ENCODE peak calls at places on chromosomes 6 and 20, in eight cellular contexts. D is neural crest cell, I is left ventricle myocardium inferior, M is choroid plexus epithelial cell, O is spleen, J is cardiac muscle cell, Z is WERI-Rb-1, A is Panc1. L is an unnamed sample.

GRCh38 chr6:161103475-161103874 is 111.9 kb downstream of the MAP3K4 start:
- DNase-seq in A (no peak), D (no peak), I (no peak), O (no peak), Z (no peak), M (no peak), J (no peak), L (no peak)

GRCh38 chr20:3686867-3687321 is 5.1 kb upstream of the ADAM33 start:
- DNase-seq in M (peak; percentile 91), J (no peak), D (no peak), A (no peak), I (peak; percentile 83), O (no peak), Z (no peak), L (no peak)

GRCh38 chr6:80001337-80001736 is 3.1 kb upstream of the TTK start:
- DNase-seq in D (no peak), Z (no peak), A (no peak), M (no peak), J (no peak), O (no peak), I (no peak), L (no peak)

GRCh38 chr6:33280539-33280938 is 3.6 kb downstream of the B3GALT4 start:
- DNase-seq in A (no peak), D (no peak), J (no peak), I (no peak), M (no peak), O (peak; percentile 74), Z (no peak), L (no peak)

GRCh38 chr6:159074866-159075265 is 30.1 kb upstream of the TAGAP start:
- DNase-seq in I (no peak), M (no peak), A (no peak), J (no peak), D (no peak), O (no peak), Z (peak; percentile 30), L (no peak)

GRCh38 chr20:25741088-25741487 is 44.4 kb upstream of the ZNF337 start:
- DNase-seq in Z (no peak), I (no peak), M (no peak), D (no peak), A (no peak), O (no peak), J (no peak), L (no peak)

GRCh38 chr6:26520088-26520839 is 17.9 kb upstream of the HMGN4 start:
- DNase-seq in M (no peak), Z (peak; percentile 89), D (no peak), J (no peak), A (peak; percentile 39), O (no peak), I (no peak), L (peak; percentile 37)

GRCh38 chr6:149234051-149234962 is 83.2 kb upstream of the TAB2 start:
- DNase-seq in Z (no peak), D (no peak), O (no peak), J (no peak), I (no peak), A (no peak), M (peak; percentile 77), L (no peak)

GRCh38 chr6:17846762-17847161 is 140.0 kb upstream of the NUP153 start:
- DNase-seq in O (no peak), I (no peak), J (no peak), Z (no peak), A (no peak), D (no peak), M (no peak), L (no peak)

GRCh38 chr6:111992851-111993250 is 61.1 kb upstream of the CCN6 start:
- DNase-seq in A (no peak), D (no peak), M (peak; percentile 56), O (no peak), I (no peak), Z (no peak), J (no peak), L (no peak)

GRCh38 chr6:22318404-22318803 is 21.6 kb upstream of the PRL start:
- DNase-seq in J (no peak), D (no peak), M (no peak), I (no peak), A (no peak), Z (no peak), O (no peak), L (no peak)

GRCh38 chr6:158312672-158313397 is 570 bp downstream of the TULP4 start:
- DNase-seq in I (no peak), O (no peak), Z (peak; percentile 73), M (no peak), J (no peak), D (no peak), A (no peak), L (peak; percentile 24)

GRCh38 chr20:40547492-40548129 is 141.4 kb downstream of the MAFB start:
- DNase-seq in M (no peak), I (no peak), O (no peak), J (no peak), D (no peak), Z (peak; percentile 8), A (no peak), L (no peak)

GRCh38 chr6:33066917-33067521 is 6.4 kb downstream of the HLA-DPA1 start:
- DNase-seq in M (no peak), A (no peak), Z (no peak), J (no peak), D (no peak), I (no peak), O (no peak), L (no peak)

GRCh38 chr20:57658447-57659130 is 38.4 kb upstream of the ZBP1 start:
- DNase-seq in I (peak; percentile 6), O (peak; percentile 67), D (no peak), A (no peak), J (no peak), Z (peak; percentile 3), M (no peak), L (peak; percentile 10)

GRCh38 chr20:6178537-6178936 is 55.7 kb upstream of the FERMT1 start:
- DNase-seq in J (peak; percentile 67), I (no peak), Z (no peak), O (no peak), M (peak; percentile 81), D (peak; percentile 2), A (peak; percentile 17), L (no peak)

GRCh38 chr6:31557443-31558317 is 10.3 kb downstream of the NFKBIL1 start:
- DNase-seq in A (no peak), I (no peak), O (peak; percentile 85), D (no peak), J (no peak), Z (no peak), M (no peak), L (no peak)

GRCh38 chr6:3561745-3562144 is 104.9 kb upstream of the SLC22A23 start:
- DNase-seq in J (peak; percentile 39), M (peak; percentile 80), O (no peak), I (no peak), Z (peak; percentile 67), D (no peak), A (no peak), L (no peak)
- TF ChIP-seq CTCF in J (peak; percentile 14), M (peak; percentile 67), O (no peak), I (no peak), Z (peak; percentile 68), D (peak; percentile 51), A (peak; percentile 27), L (no peak)

DNA sequence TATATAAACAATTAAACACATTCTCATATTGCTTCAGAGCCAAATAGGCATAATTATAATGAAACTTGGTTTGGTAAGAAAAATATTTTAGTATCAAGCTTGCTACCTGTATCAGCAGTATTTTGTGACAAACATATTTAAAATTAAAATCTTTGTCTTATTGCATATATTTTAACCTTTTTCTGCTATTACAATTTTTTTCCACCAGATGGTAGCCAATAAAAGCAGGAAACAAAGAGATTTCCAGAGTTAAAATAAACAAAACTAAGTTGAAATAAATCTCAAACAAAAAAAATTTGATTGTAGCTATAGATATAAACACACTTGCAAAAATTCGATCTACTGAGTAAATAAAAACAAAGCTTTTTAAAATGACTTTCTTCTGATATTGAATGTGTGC is 491.3 kb upstream of the GJE1 start:
- DNase-seq in Z (no peak), I (no peak), D (no peak), A (no peak), J (no peak), O (no peak), M (peak; percentile 2), L (no peak)
- TF ChIP-seq CTCF in Z (no peak), I (no peak), D (peak; percentile 33), A (no peak), J (no peak), O (no peak), M (peak; percentile 25), L (no peak)

GRCh38 chr20:45467861-45468260 is 1.7 kb upstream of the WFDC2 start:
- DNase-seq in Z (no peak), A (no peak), M (no peak), D (no peak), J (no peak), I (no peak), O (no peak), L (no peak)

GRCh38 chr20:45467172-45467571 is 2.4 kb upstream of the WFDC2 start:
- DNase-seq in D (no peak), M (no peak), J (no peak), O (no peak), I (no peak), Z (no peak), A (no peak), L (no peak)

GRCh38 chr20:45470262-45470931 is 844 bp downstream of the WFDC2 start:
- DNase-seq in I (no peak), D (peak; percentile 59), A (no peak), J (peak; percentile 64), O (no peak), M (peak; percentile 13), Z (no peak), L (peak; percentile 67)

GRCh38 chr20:45469336-45470261 is at the start of gene WFDC2:
- DNase-seq in A (no peak), O (no peak), Z (peak; percentile 75), J (peak; percentile 13), D (no peak), I (no peak), M (no peak), L (peak; percentile 33)

GRCh38 chr20:45470939-45471338 is 1.4 kb downstream of the WFDC2 start:
- DNase-seq in Z (no peak), I (no peak), J (peak; percentile 17), O (no peak), A (no peak), D (no peak), M (no peak), L (no peak)
- TF ChIP-seq CTCF in Z (no peak), I (peak; percentile 9), J (peak; percentile 13), O (no peak), A (peak; percentile 54), D (no peak), M (no peak), L (no peak)

GRCh38 chr20:44690781-44691423 is 24.3 kb upstream of the CCN5 start:
- DNase-seq in D (no peak), O (no peak), A (no peak), J (no peak), I (no peak), M (no peak), Z (no peak), L (no peak)

GRCh38 chr20:44691424-44692423 is 23.4 kb upstream of the CCN5 start:
- DNase-seq in Z (no peak), D (no peak), J (no peak), M (no peak), O (no peak), A (no peak), I (peak; percentile 85), L (no peak)

GRCh38 chr20:44686934-44687333 is 28.2 kb upstream of the CCN5 start:
- DNase-seq in J (no peak), D (no peak), O (no peak), M (no peak), Z (no peak), I (no peak), A (no peak), L (no peak)

GRCh38 chr20:44689809-44690208 is 25.4 kb upstream of the CCN5 start:
- DNase-seq in J (no peak), M (no peak), O (no peak), Z (no peak), D (no peak), A (no peak), I (no peak), L (peak; percentile 59)

GRCh38 chr20:44688053-44688625 is 27.0 kb upstream of the CCN5 start:
- DNase-seq in I (no peak), A (no peak), J (no peak), O (no peak), M (no peak), Z (no peak), D (no peak), L (no peak)
- TF ChIP-seq CTCF in I (peak; percentile 23), A (no peak), J (peak; percentile 9), O (no peak), M (no peak), Z (no peak), D (no peak), L (no peak)

L was measured in glutamatergic neuron.